ENCODE peak calls at places on chromosomes 16 and 17, in nine cellular contexts. One of them, this sample, is unnamed.

GRCh38 chr17:3592216-3592860 is 16.9 kb downstream of the TRPV1 start:
- DNase-seq in left lung: no peak
- DNase-seq in CD4-positive, CD25-positive, alpha-beta regulatory T cell: no peak
- DNase-seq in AG09309: no peak
- DNase-seq in ovary: no peak
- DNase-seq in CD8-positive, alpha-beta T cell: no peak
- DNase-seq in GM23338: no peak
- DNase-seq in astrocyte of the spinal cord: no peak
- DNase-seq in heart right ventricle: no peak
- DNase-seq in this sample: no peak

GRCh38 chr16:69563605-69564580 is 1.9 kb upstream of the NFAT5 start:
- DNase-seq in ovary: no peak
- DNase-seq in CD8-positive, alpha-beta T cell: no peak
- DNase-seq in CD4-positive, CD25-positive, alpha-beta regulatory T cell: peak
- DNase-seq in AG09309: no peak
- DNase-seq in heart right ventricle: no peak
- DNase-seq in GM23338: peak
- DNase-seq in astrocyte of the spinal cord: peak
- DNase-seq in left lung: no peak
- DNase-seq in this sample: no peak

GRCh38 chr16:990516-991291 is 9.1 kb downstream of the SOX8 start:
- DNase-seq in CD4-positive, CD25-positive, alpha-beta regulatory T cell: no peak
- DNase-seq in GM23338: no peak
- DNase-seq in left lung: no peak
- DNase-seq in AG09309: no peak
- DNase-seq in astrocyte of the spinal cord: no peak
- DNase-seq in ovary: no peak
- DNase-seq in heart right ventricle: no peak
- DNase-seq in CD8-positive, alpha-beta T cell: no peak
- DNase-seq in this sample: no peak

GRCh38 chr16:69494993-69495392 is 70.6 kb downstream of the CYB5B start:
- DNase-seq in heart right ventricle: no peak
- DNase-seq in ovary: no peak
- DNase-seq in left lung: no peak
- DNase-seq in CD8-positive, alpha-beta T cell: no peak
- DNase-seq in AG09309: no peak
- DNase-seq in CD4-positive, CD25-positive, alpha-beta regulatory T cell: peak
- DNase-seq in astrocyte of the spinal cord: no peak
- DNase-seq in GM23338: peak
- DNase-seq in this sample: no peak

GRCh38 chr17:3796822-3797170 is 4.2 kb downstream of the ITGAE start:
- DNase-seq in left lung: no peak
- DNase-seq in astrocyte of the spinal cord: no peak
- DNase-seq in heart right ventricle: no peak
- DNase-seq in GM23338: no peak
- DNase-seq in AG09309: no peak
- DNase-seq in CD8-positive, alpha-beta T cell: no peak
- DNase-seq in CD4-positive, CD25-positive, alpha-beta regulatory T cell: no peak
- DNase-seq in ovary: no peak
- DNase-seq in this sample: no peak

GRCh38 chr16:67528222-67528869 is at the start of gene RIPOR1:
- DNase-seq in astrocyte of the spinal cord: no peak
- DNase-seq in CD4-positive, CD25-positive, alpha-beta regulatory T cell: no peak
- DNase-seq in AG09309: no peak
- DNase-seq in left lung: peak
- DNase-seq in CD8-positive, alpha-beta T cell: no peak
- DNase-seq in ovary: peak
- DNase-seq in heart right ventricle: peak
- DNase-seq in GM23338: peak
- DNase-seq in this sample: no peak

GRCh38 chr16:72073831-72074230 is 10.8 kb downstream of the HPR start:
- DNase-seq in CD8-positive, alpha-beta T cell: no peak
- DNase-seq in left lung: no peak
- DNase-seq in AG09309: no peak
- DNase-seq in heart right ventricle: peak
- DNase-seq in GM23338: no peak
- DNase-seq in ovary: peak
- DNase-seq in CD4-positive, CD25-positive, alpha-beta regulatory T cell: no peak
- DNase-seq in astrocyte of the spinal cord: peak
- DNase-seq in this sample: no peak

GRCh38 chr17:49676276-49676868 is 1.5 kb downstream of the SPOP start:
- DNase-seq in AG09309: no peak
- DNase-seq in CD4-positive, CD25-positive, alpha-beta regulatory T cell: peak
- DNase-seq in GM23338: peak
- DNase-seq in left lung: no peak
- DNase-seq in heart right ventricle: no peak
- DNase-seq in ovary: no peak
- DNase-seq in astrocyte of the spinal cord: peak
- DNase-seq in CD8-positive, alpha-beta T cell: no peak
- DNase-seq in this sample: no peak

GRCh38 chr16:19095699-19096098 is 18.1 kb upstream of the ITPRIPL2 start:
- DNase-seq in astrocyte of the spinal cord: peak
- DNase-seq in left lung: no peak
- DNase-seq in CD8-positive, alpha-beta T cell: no peak
- DNase-seq in GM23338: peak
- DNase-seq in CD4-positive, CD25-positive, alpha-beta regulatory T cell: no peak
- DNase-seq in ovary: no peak
- DNase-seq in heart right ventricle: no peak
- DNase-seq in AG09309: no peak
- DNase-seq in this sample: no peak

GRCh38 chr17:74211929-74212261 is 1.5 kb upstream of the TTYH2 start:
- DNase-seq in AG09309: no peak
- DNase-seq in GM23338: peak
- DNase-seq in astrocyte of the spinal cord: no peak
- DNase-seq in ovary: no peak
- DNase-seq in heart right ventricle: no peak
- DNase-seq in CD8-positive, alpha-beta T cell: no peak
- DNase-seq in CD4-positive, CD25-positive, alpha-beta regulatory T cell: no peak
- DNase-seq in left lung: no peak
- DNase-seq in this sample: no peak

GRCh38 chr17:3754458-3755334 is 31.0 kb downstream of the HASPIN start:
- DNase-seq in astrocyte of the spinal cord: no peak
- DNase-seq in ovary: peak
- DNase-seq in left lung: peak
- DNase-seq in CD4-positive, CD25-positive, alpha-beta regulatory T cell: peak
- DNase-seq in AG09309: no peak
- DNase-seq in GM23338: peak
- DNase-seq in heart right ventricle: no peak
- DNase-seq in CD8-positive, alpha-beta T cell: peak
- DNase-seq in this sample: no peak

DNA sequence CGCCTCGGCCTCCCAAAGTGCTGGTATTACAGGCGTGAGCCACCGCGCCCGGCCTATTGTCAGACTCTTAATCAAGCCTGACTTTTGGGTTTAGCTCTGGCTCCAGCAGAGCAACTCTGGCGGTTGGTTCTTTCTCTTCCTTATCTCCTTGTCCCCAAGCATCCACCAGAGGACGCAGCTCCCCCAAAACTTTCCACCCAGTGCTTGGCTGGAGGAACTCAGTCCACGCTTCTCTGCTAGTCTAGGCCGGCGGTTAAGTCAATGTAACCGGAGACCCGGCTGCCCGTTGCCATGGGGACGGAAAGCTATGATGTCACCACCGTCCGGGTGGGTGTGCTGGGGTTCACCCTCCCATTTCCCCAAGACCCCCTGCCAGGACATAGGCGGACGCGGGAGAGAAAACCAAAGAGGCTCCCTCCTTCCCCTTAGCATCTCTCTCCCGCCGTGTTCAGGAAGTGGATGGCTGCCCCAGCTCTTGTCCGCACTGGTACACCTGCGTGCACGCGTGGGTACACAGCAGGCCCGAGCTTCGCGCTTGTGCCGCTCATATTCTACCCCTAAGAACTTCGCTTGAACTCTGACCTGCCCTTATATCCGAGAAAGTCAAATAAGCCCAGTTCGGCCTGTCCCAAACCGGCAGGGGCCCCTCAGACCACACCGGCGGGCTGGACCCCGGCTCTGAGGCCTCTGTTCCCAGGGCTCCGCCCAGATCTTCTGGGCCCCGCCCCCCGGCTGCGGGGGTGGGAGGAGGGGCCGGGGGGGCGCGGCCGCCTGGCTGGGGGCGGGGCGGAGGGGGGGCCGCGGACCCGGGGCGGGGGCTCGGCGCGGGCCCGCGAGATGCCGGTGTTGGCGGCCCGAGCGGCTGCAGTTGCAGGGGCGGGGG is at the start of gene RND2:
- DNase-seq in GM23338: peak
- DNase-seq in AG09309: peak
- DNase-seq in CD8-positive, alpha-beta T cell: peak
- DNase-seq in left lung: peak
- DNase-seq in CD4-positive, CD25-positive, alpha-beta regulatory T cell: peak
- DNase-seq in astrocyte of the spinal cord: peak
- DNase-seq in heart right ventricle: peak
- DNase-seq in ovary: peak
- DNase-seq in this sample: peak
- H3K4me3 ChIP-seq in GM23338: peak
- H3K4me3 ChIP-seq in AG09309: peak
- H3K4me3 ChIP-seq in CD8-positive, alpha-beta T cell: peak
- H3K4me3 ChIP-seq in left lung: peak
- H3K4me3 ChIP-seq in CD4-positive, CD25-positive, alpha-beta regulatory T cell: peak
- H3K4me3 ChIP-seq in astrocyte of the spinal cord: peak
- H3K4me3 ChIP-seq in heart right ventricle: peak
- H3K4me3 ChIP-seq in ovary: peak
- H3K4me3 ChIP-seq in this sample: peak

GRCh38 chr16:31080035-31080629 is 5.9 kb downstream of the ZNF646 start:
- DNase-seq in CD8-positive, alpha-beta T cell: no peak
- DNase-seq in ovary: no peak
- DNase-seq in astrocyte of the spinal cord: no peak
- DNase-seq in CD4-positive, CD25-positive, alpha-beta regulatory T cell: no peak
- DNase-seq in heart right ventricle: no peak
- DNase-seq in AG09309: no peak
- DNase-seq in left lung: no peak
- DNase-seq in GM23338: peak
- DNase-seq in this sample: no peak

GRCh38 chr16:31079342-31079944 is 5.2 kb downstream of the ZNF646 start:
- DNase-seq in GM23338: no peak
- DNase-seq in astrocyte of the spinal cord: no peak
- DNase-seq in left lung: no peak
- DNase-seq in CD4-positive, CD25-positive, alpha-beta regulatory T cell: no peak
- DNase-seq in CD8-positive, alpha-beta T cell: no peak
- DNase-seq in AG09309: no peak
- DNase-seq in heart right ventricle: no peak
- DNase-seq in ovary: no peak
- DNase-seq in this sample: no peak

GRCh38 chr16:31082368-31083045 is 6.2 kb downstream of the PRSS53 start:
- DNase-seq in CD4-positive, CD25-positive, alpha-beta regulatory T cell: no peak
- DNase-seq in CD8-positive, alpha-beta T cell: no peak
- DNase-seq in AG09309: no peak
- DNase-seq in left lung: no peak
- DNase-seq in heart right ventricle: no peak
- DNase-seq in GM23338: no peak
- DNase-seq in astrocyte of the spinal cord: no peak
- DNase-seq in ovary: no peak
- DNase-seq in this sample: no peak

GRCh38 chr16:31081428-31082351 is 7.1 kb downstream of the PRSS53 start:
- DNase-seq in ovary: no peak
- DNase-seq in GM23338: no peak
- DNase-seq in CD4-positive, CD25-positive, alpha-beta regulatory T cell: no peak
- DNase-seq in AG09309: no peak
- DNase-seq in heart right ventricle: no peak
- DNase-seq in CD8-positive, alpha-beta T cell: no peak
- DNase-seq in astrocyte of the spinal cord: no peak
- DNase-seq in left lung: no peak
- DNase-seq in this sample: no peak

DNA sequence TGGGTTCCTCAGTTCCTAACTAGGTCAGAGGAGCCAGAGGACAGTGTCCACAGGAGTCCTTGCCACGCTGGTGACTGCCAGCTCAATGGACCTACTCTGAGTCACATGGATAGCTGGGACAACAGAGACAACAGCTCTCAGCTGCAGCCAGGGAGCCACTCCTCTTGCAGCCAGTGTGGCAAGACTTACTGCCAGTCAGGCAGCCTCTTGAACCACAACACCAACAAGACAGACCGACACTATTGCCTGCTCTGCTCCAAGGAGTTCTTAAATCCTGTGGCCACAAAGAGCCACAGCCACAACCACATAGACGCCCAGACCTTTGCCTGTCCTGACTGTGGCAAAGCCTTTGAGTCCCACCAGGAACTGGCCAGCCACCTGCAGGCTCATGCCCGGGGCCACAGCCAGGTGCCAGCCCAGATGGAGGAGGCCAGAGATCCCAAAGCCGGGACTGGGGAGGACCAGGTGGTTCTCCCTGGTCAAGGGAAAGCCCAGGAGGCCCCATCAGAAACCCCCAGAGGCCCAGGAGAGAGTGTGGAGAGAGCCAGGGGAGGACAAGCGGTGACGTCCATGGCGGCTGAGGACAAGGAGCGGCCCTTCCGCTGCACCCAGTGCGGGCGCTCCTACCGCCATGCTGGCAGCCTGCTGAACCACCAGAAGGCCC is 6.7 kb downstream of the ZNF646 start:
- DNase-seq in left lung: no peak
- DNase-seq in CD8-positive, alpha-beta T cell: no peak
- DNase-seq in ovary: no peak
- DNase-seq in GM23338: no peak
- DNase-seq in astrocyte of the spinal cord: no peak
- DNase-seq in CD4-positive, CD25-positive, alpha-beta regulatory T cell: no peak
- DNase-seq in heart right ventricle: no peak
- DNase-seq in AG09309: no peak
- DNase-seq in this sample: no peak
- H3K4me3 ChIP-seq in left lung: no peak
- H3K4me3 ChIP-seq in CD8-positive, alpha-beta T cell: no peak
- H3K4me3 ChIP-seq in ovary: no peak
- H3K4me3 ChIP-seq in GM23338: no peak
- H3K4me3 ChIP-seq in astrocyte of the spinal cord: no peak
- H3K4me3 ChIP-seq in CD4-positive, CD25-positive, alpha-beta regulatory T cell: no peak
- H3K4me3 ChIP-seq in heart right ventricle: no peak
- H3K4me3 ChIP-seq in AG09309: no peak
- H3K4me3 ChIP-seq in this sample: no peak

DNA sequence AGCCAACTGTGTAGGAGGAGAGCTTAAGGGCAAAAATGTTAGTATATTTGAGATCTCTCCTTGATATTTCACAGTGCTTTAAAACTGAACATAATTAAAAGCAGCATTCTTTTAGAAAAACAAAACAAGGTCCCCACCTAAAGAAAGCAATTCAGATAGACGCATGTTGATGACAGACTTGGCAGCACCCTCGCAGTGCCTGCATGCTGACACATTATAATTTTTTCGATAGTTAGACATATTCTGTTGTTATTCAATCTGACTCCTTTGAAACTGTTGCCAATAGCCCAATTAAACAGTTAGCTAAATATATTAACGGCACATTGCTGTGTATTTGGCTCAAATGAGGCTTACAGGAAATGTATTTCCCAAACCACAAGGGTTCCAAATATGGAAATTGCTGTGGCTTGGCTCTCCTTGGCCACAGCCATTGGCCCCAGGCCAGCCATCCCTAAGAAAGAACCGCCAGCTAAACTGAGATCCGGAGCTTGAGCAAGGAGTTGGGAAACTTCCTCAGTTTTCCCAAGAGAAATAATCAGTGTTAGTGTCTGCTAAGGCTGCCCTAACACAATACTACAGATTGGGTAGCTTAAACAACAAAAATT is 31.0 kb downstream of the C16orf82 start:
- DNase-seq in ovary: no peak
- DNase-seq in AG09309: no peak
- DNase-seq in GM23338: no peak
- DNase-seq in CD8-positive, alpha-beta T cell: no peak
- DNase-seq in astrocyte of the spinal cord: no peak
- DNase-seq in left lung: no peak
- DNase-seq in CD4-positive, CD25-positive, alpha-beta regulatory T cell: no peak
- DNase-seq in heart right ventricle: peak
- DNase-seq in this sample: no peak
- H3K4me3 ChIP-seq in ovary: no peak
- H3K4me3 ChIP-seq in AG09309: no peak
- H3K4me3 ChIP-seq in GM23338: no peak
- H3K4me3 ChIP-seq in CD8-positive, alpha-beta T cell: no peak
- H3K4me3 ChIP-seq in astrocyte of the spinal cord: no peak
- H3K4me3 ChIP-seq in left lung: no peak
- H3K4me3 ChIP-seq in CD4-positive, CD25-positive, alpha-beta regulatory T cell: no peak
- H3K4me3 ChIP-seq in heart right ventricle: no peak
- H3K4me3 ChIP-seq in this sample: no peak

GRCh38 chr16:84600343-84601229 is 17.3 kb downstream of the COTL1 start:
- DNase-seq in left lung: no peak
- DNase-seq in GM23338: no peak
- DNase-seq in ovary: no peak
- DNase-seq in CD8-positive, alpha-beta T cell: no peak
- DNase-seq in CD4-positive, CD25-positive, alpha-beta regulatory T cell: peak
- DNase-seq in AG09309: no peak
- DNase-seq in heart right ventricle: no peak
- DNase-seq in astrocyte of the spinal cord: peak
- DNase-seq in this sample: no peak
- H3K4me3 ChIP-seq in left lung: no peak
- H3K4me3 ChIP-seq in GM23338: no peak
- H3K4me3 ChIP-seq in ovary: no peak
- H3K4me3 ChIP-seq in CD8-positive, alpha-beta T cell: peak
- H3K4me3 ChIP-seq in CD4-positive, CD25-positive, alpha-beta regulatory T cell: peak
- H3K4me3 ChIP-seq in AG09309: no peak
- H3K4me3 ChIP-seq in heart right ventricle: peak
- H3K4me3 ChIP-seq in astrocyte of the spinal cord: no peak
- H3K4me3 ChIP-seq in this sample: no peak

This sample was measured in HFF-Myc.